ENCODE peak calls at places on chromosomes 7 and 10, in five cellular contexts. W is GM23248, V is HuH-7.5, H is AG20443, L is T-helper 2 cell. S is an unnamed sample.
A peak's percentile ranks its signal among the peaks of the same experiment; 100 is the strongest.

GRCh38 chr7:93055543-93056107 is 62.2 kb downstream of the SAMD9 start:
- DNase-seq in V (peak; percentile 38), W (peak; percentile 70), L (no peak), H (peak; percentile 50), S (peak; percentile 43)

GRCh38 chr10:121648493-121648892 is 50.2 kb upstream of the FGFR2 start:
- DNase-seq in H (no peak), L (no peak), W (no peak), V (no peak), S (no peak)

GRCh38 chr7:37216923-37217322 is 231.7 kb downstream of the ELMO1 start:
- DNase-seq in L (no peak), W (no peak), H (no peak), V (no peak), S (no peak)

GRCh38 chr7:70797109-70797514 is 334.8 kb upstream of the GALNT17 start:
- DNase-seq in H (no peak), W (no peak), V (no peak), L (no peak), S (no peak)

GRCh38 chr7:115410427-115410805 is 488.5 kb downstream of the MDFIC start:
- DNase-seq in V (no peak), W (no peak), H (no peak), L (no peak), S (no peak)

GRCh38 chr7:94418851-94419250 is 24.2 kb downstream of the COL1A2 start:
- DNase-seq in H (no peak), L (no peak), W (peak; percentile 44), V (no peak), S (no peak)

GRCh38 chr10:31929986-31930675 is 1.5 kb upstream of the ARHGAP12 start:
- DNase-seq in L (no peak), W (peak; percentile 48), V (no peak), H (no peak), S (no peak)

GRCh38 chr7:134612197-134612596 is 34.5 kb upstream of the BPGM start:
- DNase-seq in W (no peak), V (no peak), H (no peak), L (no peak), S (no peak)

GRCh38 chr10:100730739-100731602 is 14.4 kb upstream of the PAX2 start:
- DNase-seq in W (peak; percentile 58), L (no peak), H (no peak), V (peak; percentile 79), S (no peak)

GRCh38 chr7:83738436-83738835 is 89.5 kb upstream of the SEMA3E start:
- DNase-seq in L (no peak), V (no peak), H (no peak), W (no peak), S (no peak)

GRCh38 chr7:33495207-33495606 is 365.8 kb downstream of the BBS9 start:
- DNase-seq in V (no peak), H (peak; percentile 65), L (no peak), W (peak; percentile 74), S (no peak)

GRCh38 chr10:34824870-34825269 is 9.8 kb upstream of the PARD3 start:
- DNase-seq in V (no peak), W (no peak), L (no peak), H (no peak), S (no peak)

GRCh38 chr10:70578371-70578947 is 24.1 kb downstream of the PRF1 start:
- DNase-seq in V (no peak), W (peak; percentile 20), H (no peak), L (no peak), S (no peak)

S was measured in HEK293T.